ENCODE peak calls at places on chromosomes 4 and X, in ten cellular contexts. P is glutamatergic neuron, I is NCI-H1105, B is LHCN-M2, W is nephron progenitor cell, G is mesenteric fat pad, S is AG08396, O is stomach, J is iris pigment epithelial cell, T is NCI-H446. D is an unnamed sample.

GRCh38 chrX:85111347-85111746 is 107.7 kb downstream of the APOOL start:
- DNase-seq in P (no peak), I (no peak), B (no peak), W (no peak), G (no peak), S (peak), O (no peak), J (peak), T (peak), D (peak)

GRCh38 chr4:128155231-128155855 is 94.2 kb downstream of the LARP1B start:
- DNase-seq in P (no peak), I (no peak), B (no peak), W (no peak), G (no peak), S (no peak), O (no peak), J (no peak), T (no peak), D (no peak)

GRCh38 chr4:151043803-151044535 is 28.9 kb upstream of the LRBA start:
- DNase-seq in P (no peak), I (no peak), B (peak), W (no peak), G (no peak), S (no peak), O (no peak), J (no peak), T (no peak), D (no peak)

GRCh38 chr4:102640669-102641068 is 120.1 kb downstream of the MANBA start:
- DNase-seq in P (no peak), I (no peak), B (peak), W (no peak), G (no peak), S (no peak), O (no peak), J (peak), T (no peak), D (no peak)

GRCh38 chr4:1222036-1222789 is 26.7 kb downstream of the CTBP1 start:
- DNase-seq in P (no peak), I (no peak), B (no peak), W (no peak), G (no peak), S (no peak), O (no peak), J (no peak), T (no peak), D (no peak)

GRCh38 chr4:158856852-158857251 is 88.0 kb downstream of the FNIP2 start:
- DNase-seq in P (no peak), I (peak), B (peak), W (no peak), G (no peak), S (peak), O (no peak), J (peak), T (peak), D (peak)

GRCh38 chr4:22504931-22505330 is 10.9 kb downstream of the ADGRA3 start:
- DNase-seq in P (no peak), I (no peak), B (no peak), W (no peak), G (no peak), S (no peak), O (no peak), J (no peak), T (peak), D (no peak)

GRCh38 chr4:81504685-81505598 is 33.2 kb upstream of the RASGEF1B start:
- DNase-seq in P (no peak), I (no peak), B (no peak), W (no peak), G (no peak), S (no peak), O (peak), J (no peak), T (no peak), D (no peak)

GRCh38 chrX:153731117-153731844 is 6.6 kb downstream of the ABCD1 start:
- DNase-seq in P (no peak), I (no peak), B (no peak), W (no peak), G (no peak), S (no peak), O (no peak), J (peak), T (no peak), D (no peak)

GRCh38 chr4:26326791-26327190 is 6.0 kb downstream of the RBPJ start:
- DNase-seq in P (no peak), I (no peak), B (peak), W (no peak), G (no peak), S (peak), O (no peak), J (peak), T (no peak), D (no peak)

GRCh38 chrX:54615109-54615508 is 85.1 kb downstream of the GNL3L start:
- DNase-seq in P (no peak), I (no peak), B (no peak), W (no peak), G (no peak), S (no peak), O (no peak), J (no peak), T (no peak), D (no peak)

GRCh38 chr4:139227729-139228404 is 50.8 kb upstream of the ELF2 start:
- DNase-seq in P (no peak), I (no peak), B (no peak), W (no peak), G (no peak), S (no peak), O (no peak), J (no peak), T (no peak), D (no peak)

GRCh38 chrX:21708116-21708515 is 49.8 kb downstream of the SMPX start:
- DNase-seq in P (no peak), I (no peak), B (no peak), W (no peak), G (no peak), S (no peak), O (no peak), J (no peak), T (no peak), D (no peak)

GRCh38 chr4:38163216-38164006 is 203.2 kb downstream of the PTTG2 start:
- DNase-seq in P (no peak), I (no peak), B (peak), W (no peak), G (peak), S (peak), O (peak), J (peak), T (no peak), D (no peak)

GRCh38 chr4:153257151-153257620 is 52.9 kb downstream of the TRIM2 start:
- DNase-seq in P (peak), I (peak), B (peak), W (peak), G (no peak), S (peak), O (no peak), J (peak), T (peak), D (no peak)

GRCh38 chr4:143360838-143361237 is 24.2 kb downstream of the GAB1 start:
- DNase-seq in P (no peak), I (no peak), B (no peak), W (no peak), G (no peak), S (no peak), O (no peak), J (no peak), T (no peak), D (no peak)

GRCh38 chr4:17280266-17280665 is 231.6 kb downstream of the QDPR start:
- DNase-seq in P (no peak), I (no peak), B (no peak), W (no peak), G (no peak), S (no peak), O (no peak), J (no peak), T (no peak), D (no peak)

GRCh38 chr4:117941611-117942010 is 92.7 kb upstream of the NDST3 start:
- DNase-seq in P (peak), I (no peak), B (no peak), W (peak), G (no peak), S (no peak), O (no peak), J (no peak), T (no peak), D (no peak)

GRCh38 chr4:121155893-121156292 is 8.2 kb downstream of the TNIP3 start:
- DNase-seq in P (no peak), I (no peak), B (peak), W (no peak), G (no peak), S (peak), O (no peak), J (peak), T (no peak), D (no peak)

GRCh38 chr4:170491981-170492380 is 402.2 kb upstream of the AADAT start:
- DNase-seq in P (no peak), I (no peak), B (no peak), W (no peak), G (no peak), S (no peak), O (no peak), J (no peak), T (no peak), D (no peak)

GRCh38 chrX:2677764-2678163 is 13.3 kb upstream of the CD99 start:
- DNase-seq in P (no peak), I (no peak), B (peak), W (no peak), G (peak), S (peak), O (peak), J (peak), T (no peak), D (no peak)

GRCh38 chr4:162497564-162498167 is 333.9 kb upstream of the FSTL5 start:
- DNase-seq in P (no peak), I (no peak), B (peak), W (no peak), G (no peak), S (peak), O (no peak), J (peak), T (peak), D (peak)

GRCh38 chr4:184815046-184815877 is 10.5 kb downstream of the ACSL1 start:
- DNase-seq in P (no peak), I (peak), B (peak), W (no peak), G (no peak), S (peak), O (peak), J (peak), T (peak), D (peak)

GRCh38 chr4:101604976-101605375 is 185.6 kb upstream of the BANK1 start:
- DNase-seq in P (no peak), I (no peak), B (peak), W (no peak), G (no peak), S (no peak), O (no peak), J (peak), T (peak), D (no peak)

GRCh38 chr4:2272026-2272827 is 10.3 kb upstream of the MXD4 start:
- DNase-seq in P (no peak), I (no peak), B (no peak), W (no peak), G (no peak), S (no peak), O (no peak), J (no peak), T (no peak), D (no peak)

GRCh38 chr4:81429607-81430006 is 42.1 kb downstream of the RASGEF1B start:
- DNase-seq in P (no peak), I (no peak), B (no peak), W (no peak), G (no peak), S (no peak), O (no peak), J (no peak), T (no peak), D (no peak)

D was measured in NCI-H1436.